ENCODE peak calls at places on chromosomes 2 and 18, in nine cellular contexts. V, O, C, N, P, M, K, Y and F are unnamed samples.

GRCh38 chr18:79077181-79077580 is 8.0 kb downstream of the ATP9B start:
- ATAC-seq in V (no peak), O (no peak), C (no peak), N (no peak), P (no peak), M (no peak), K (no peak), Y (no peak), F (no peak)

GRCh38 chr18:70335892-70336726 is 47.3 kb downstream of the SOCS6 start:
- ATAC-seq in V (no peak), O (no peak), C (no peak), N (no peak), P (no peak), M (no peak), K (no peak), Y (no peak), F (peak; percentile 67)

GRCh38 chr2:191614759-191615158 is 63.2 kb upstream of the NABP1 start:
- ATAC-seq in V (no peak), O (no peak), C (no peak), N (no peak), P (no peak), M (no peak), K (no peak), Y (no peak), F (no peak)

GRCh38 chr2:25377822-25378421 is 36.2 kb upstream of the DNMT3A start:
- ATAC-seq in V (no peak), O (no peak), C (no peak), N (no peak), P (no peak), M (no peak), K (no peak), Y (no peak), F (no peak)

GRCh38 chr18:80088036-80088435 is 21.0 kb upstream of the ADNP2 start:
- ATAC-seq in V (no peak), O (no peak), C (no peak), N (no peak), P (no peak), M (no peak), K (no peak), Y (no peak), F (no peak)

GRCh38 chr2:65583061-65583460 is 150.7 kb upstream of the SPRED2 start:
- ATAC-seq in V (no peak), O (no peak), C (no peak), N (no peak), P (no peak), M (no peak), K (peak; percentile 32), Y (no peak), F (peak; percentile 20)

GRCh38 chr2:154425999-154426398 is 272.5 kb upstream of the KCNJ3 start:
- ATAC-seq in V (no peak), O (no peak), C (no peak), N (no peak), P (no peak), M (no peak), K (no peak), Y (no peak), F (no peak)

GRCh38 chr2:25250331-25251031 is 82.1 kb upstream of the POMC start:
- ATAC-seq in V (no peak), O (peak; percentile 22), C (no peak), N (peak; percentile 3), P (no peak), M (no peak), K (no peak), Y (no peak), F (no peak)

GRCh38 chr18:61963705-61964104 is 70.9 kb upstream of the RNF152 start:
- ATAC-seq in V (peak; percentile 65), O (no peak), C (no peak), N (no peak), P (no peak), M (no peak), K (no peak), Y (no peak), F (no peak)

GRCh38 chr2:68295523-68295922 is 24.2 kb downstream of the CNRIP1 start:
- ATAC-seq in V (no peak), O (no peak), C (no peak), N (no peak), P (no peak), M (no peak), K (no peak), Y (no peak), F (no peak)

GRCh38 chr2:171910494-171910893 is 11.8 kb upstream of the HAT1 start:
- ATAC-seq in V (no peak), O (no peak), C (no peak), N (no peak), P (no peak), M (no peak), K (no peak), Y (no peak), F (no peak)

GRCh38 chr18:76621782-76622495 is 126.9 kb upstream of the ZNF516 start:
- ATAC-seq in V (no peak), O (no peak), C (peak; percentile 33), N (no peak), P (no peak), M (no peak), K (no peak), Y (no peak), F (no peak)

GRCh38 chr2:18506883-18507519 is 53.5 kb downstream of the RDH14 start:
- ATAC-seq in V (no peak), O (no peak), C (no peak), N (no peak), P (no peak), M (no peak), K (no peak), Y (no peak), F (no peak)

GRCh38 chr2:232525796-232526195 is at the start of gene CHRND:
- ATAC-seq in V (peak; percentile 61), O (no peak), C (no peak), N (no peak), P (no peak), M (no peak), K (no peak), Y (no peak), F (no peak)

GRCh38 chr18:6315556-6316331 is 99.0 kb downstream of the L3MBTL4 start:
- ATAC-seq in V (no peak), O (no peak), C (no peak), N (no peak), P (no peak), M (no peak), K (no peak), Y (no peak), F (no peak)

GRCh38 chr2:4895376-4895775 is 796.8 kb upstream of the SOX11 start:
- ATAC-seq in V (no peak), O (no peak), C (no peak), N (no peak), P (no peak), M (no peak), K (no peak), Y (no peak), F (no peak)